ENCODE peak calls at places on chromosomes 6 and 20, in nine cellular contexts. Y is fibroblast of the aortic adventitia, T is T-cell, N is NAMALWA, E is cardiac fibroblast, A is foreskin fibroblast, L is head of caudate nucleus, D is M059J, X is body of pancreas. H is an unnamed sample.

GRCh38 chr6:32971581-32972352 is 3.4 kb downstream of the BRD2 start:
- DNase-seq in N (peak), L (peak), T (peak), A (peak), X (peak), Y (peak), E (peak), D (peak), H (peak)

GRCh38 chr6:90454835-90455427 is 131.9 kb downstream of the MAP3K7 start:
- DNase-seq in E (no peak), L (no peak), X (no peak), D (peak), T (no peak), A (no peak), N (no peak), Y (no peak), H (no peak)

GRCh38 chr20:58222446-58222845 is 6.0 kb downstream of the ANKRD60 start:
- DNase-seq in D (no peak), Y (no peak), E (no peak), N (no peak), T (no peak), X (no peak), A (no peak), L (no peak), H (no peak)

GRCh38 chr20:15619816-15620215 is 953.4 kb downstream of the KIF16B start:
- DNase-seq in E (no peak), N (no peak), X (no peak), L (no peak), D (peak), T (no peak), Y (no peak), A (no peak), H (no peak)

GRCh38 chr6:39812853-39813533 is 20.8 kb downstream of the DAAM2 start:
- DNase-seq in E (peak), Y (peak), N (peak), X (no peak), A (peak), D (peak), L (no peak), T (no peak), H (no peak)

GRCh38 chr6:101762851-101763250 is 369.3 kb downstream of the GRIK2 start:
- DNase-seq in X (no peak), E (peak), Y (peak), L (no peak), N (no peak), T (no peak), D (no peak), A (no peak), H (no peak)

GRCh38 chr6:89375427-89375868 is 22.9 kb upstream of the UBE2J1 start:
- DNase-seq in D (peak), L (no peak), N (peak), X (peak), Y (no peak), A (no peak), E (no peak), T (peak), H (peak)

GRCh38 chr20:39429716-39430115 is 467.6 kb downstream of the DHX35 start:
- DNase-seq in N (no peak), A (no peak), Y (no peak), X (no peak), D (peak), L (no peak), E (no peak), T (no peak), H (no peak)

GRCh38 chr6:157881375-157881774 is 58.3 kb downstream of the SNX9 start:
- DNase-seq in A (no peak), E (no peak), T (no peak), L (no peak), N (no peak), D (no peak), X (no peak), Y (no peak), H (no peak)

GRCh38 chr20:6142348-6142993 is 19.6 kb upstream of the FERMT1 start:
- DNase-seq in E (peak), D (peak), Y (peak), L (peak), T (peak), N (peak), X (peak), A (peak), H (peak)

GRCh38 chr6:21500314-21500713 is 93.2 kb upstream of the SOX4 start:
- DNase-seq in T (no peak), Y (no peak), N (no peak), D (peak), E (no peak), X (peak), L (no peak), A (no peak), H (no peak)

GRCh38 chr6:126372626-126373025 is 32.7 kb downstream of the CENPW start:
- DNase-seq in D (peak), E (no peak), N (no peak), T (no peak), Y (no peak), L (no peak), X (no peak), A (no peak), H (no peak)

GRCh38 chr6:11634948-11635347 is 97.4 kb downstream of the TMEM170B start:
- DNase-seq in N (no peak), L (no peak), D (no peak), A (no peak), T (no peak), Y (no peak), X (peak), E (no peak), H (no peak)

GRCh38 chr6:31822038-31822821 is 5.3 kb upstream of the HSPA1B start:
- DNase-seq in E (peak), D (peak), T (peak), A (peak), Y (peak), N (peak), L (peak), X (peak), H (peak)

GRCh38 chr6:147201885-147202515 is 2.2 kb upstream of the STXBP5 start:
- DNase-seq in A (peak), D (peak), N (no peak), T (no peak), L (no peak), Y (peak), E (peak), X (no peak), H (peak)

GRCh38 chr20:62705626-62706025 is 3.0 kb upstream of the NTSR1 start:
- DNase-seq in D (no peak), N (no peak), L (no peak), E (no peak), T (no peak), Y (no peak), A (no peak), X (no peak), H (no peak)

GRCh38 chr6:148926478-148926877 is 179.6 kb downstream of the UST start:
- DNase-seq in E (no peak), N (no peak), D (no peak), X (no peak), Y (no peak), T (no peak), L (no peak), A (peak), H (no peak)

GRCh38 chr6:156461647-156462046 is 315.5 kb upstream of the ARID1B start:
- DNase-seq in T (no peak), E (no peak), D (no peak), X (no peak), Y (no peak), L (no peak), A (no peak), N (no peak), H (no peak)

GRCh38 chr6:130033999-130034814 is 15.8 kb downstream of the L3MBTL3 start:
- DNase-seq in Y (peak), T (no peak), A (peak), D (peak), N (no peak), E (peak), X (no peak), L (no peak), H (no peak)

GRCh38 chr6:39681566-39682250 is 43.5 kb downstream of the KIF6 start:
- DNase-seq in Y (no peak), L (no peak), E (no peak), D (peak), N (no peak), A (no peak), T (no peak), X (no peak), H (no peak)

GRCh38 chr20:57159945-57160610 is 106.4 kb downstream of the BMP7 start:
- DNase-seq in X (no peak), Y (no peak), D (no peak), L (no peak), N (no peak), A (no peak), E (no peak), T (no peak), H (no peak)

GRCh38 chr6:170286246-170286933 is 4.5 kb downstream of the DLL1 start:
- DNase-seq in E (peak), X (peak), N (no peak), L (peak), T (no peak), Y (peak), A (no peak), D (no peak), H (no peak)

GRCh38 chr6:170008386-170008785 is 257.0 kb downstream of the ERMARD start:
- DNase-seq in D (no peak), T (no peak), A (no peak), N (no peak), E (no peak), L (no peak), Y (no peak), X (no peak), H (no peak)